ENCODE peak calls at places on chromosomes 2 and 18, in five cellular contexts. X is A549, D is dorsolateral prefrontal cortex, L is psoas muscle, J is stomach. G is an unnamed sample.

GRCh38 chr2:42932271-42933151 is 140.1 kb upstream of the HAAO start:
- DNase-seq in J (no peak), X (no peak), D (no peak), L (no peak), G (no peak)

GRCh38 chr2:226813148-226813701 is 13.6 kb upstream of the IRS1 start:
- DNase-seq in L (no peak), D (no peak), J (no peak), X (no peak), G (no peak)

GRCh38 chr2:3243804-3244203 is 133.8 kb downstream of the EIPR1 start:
- DNase-seq in X (no peak), L (no peak), D (no peak), J (no peak), G (no peak)

GRCh38 chr2:136301012-136301411 is 183.1 kb upstream of the CXCR4 start:
- DNase-seq in X (no peak), J (no peak), L (no peak), D (no peak), G (no peak)

GRCh38 chr2:154623819-154624218 is 74.7 kb upstream of the KCNJ3 start:
- DNase-seq in D (peak), X (peak), L (no peak), J (peak), G (no peak)

GRCh38 chr2:8193686-8194615 is 487.9 kb upstream of the ID2 start:
- DNase-seq in L (no peak), J (no peak), X (no peak), D (no peak), G (no peak)

GRCh38 chr2:99679518-99679917 is 189.7 kb upstream of the REV1 start:
- DNase-seq in L (no peak), D (no peak), J (no peak), X (no peak), G (no peak)

GRCh38 chr2:231640646-231641111 is 48.0 kb downstream of the TEX44 start:
- DNase-seq in L (peak), D (peak), X (peak), J (peak), G (no peak)

GRCh38 chr2:25401307-25402021 is 59.7 kb upstream of the DNMT3A start:
- DNase-seq in D (no peak), J (no peak), X (no peak), L (no peak), G (no peak)

GRCh38 chr2:101281482-101281881 is 27.0 kb downstream of the RNF149 start:
- DNase-seq in J (no peak), D (no peak), L (no peak), X (no peak), G (no peak)

GRCh38 chr2:80126596-80127189 is 177.9 kb downstream of the LRRTM1 start:
- DNase-seq in J (no peak), X (no peak), L (no peak), D (no peak), G (peak)

GRCh38 chr18:892316-892715 is 12.4 kb upstream of the ADCYAP1 start:
- DNase-seq in X (no peak), L (no peak), J (no peak), D (no peak), G (no peak)

GRCh38 chr2:23753291-23754006 is 173.5 kb downstream of the ATAD2B start:
- DNase-seq in X (no peak), J (no peak), D (no peak), L (no peak), G (no peak)

GRCh38 chr2:123453772-123454171 is 571.3 kb upstream of the CNTNAP5 start:
- DNase-seq in J (no peak), L (no peak), D (no peak), X (no peak), G (no peak)

GRCh38 chr2:181430406-181431199 is 26.6 kb upstream of the ITGA4 start:
- DNase-seq in J (no peak), D (no peak), L (no peak), X (peak), G (no peak)
- TF ChIP-seq CTCF in J (no peak), D (peak), L (peak), X (no peak), G (peak)

DNA sequence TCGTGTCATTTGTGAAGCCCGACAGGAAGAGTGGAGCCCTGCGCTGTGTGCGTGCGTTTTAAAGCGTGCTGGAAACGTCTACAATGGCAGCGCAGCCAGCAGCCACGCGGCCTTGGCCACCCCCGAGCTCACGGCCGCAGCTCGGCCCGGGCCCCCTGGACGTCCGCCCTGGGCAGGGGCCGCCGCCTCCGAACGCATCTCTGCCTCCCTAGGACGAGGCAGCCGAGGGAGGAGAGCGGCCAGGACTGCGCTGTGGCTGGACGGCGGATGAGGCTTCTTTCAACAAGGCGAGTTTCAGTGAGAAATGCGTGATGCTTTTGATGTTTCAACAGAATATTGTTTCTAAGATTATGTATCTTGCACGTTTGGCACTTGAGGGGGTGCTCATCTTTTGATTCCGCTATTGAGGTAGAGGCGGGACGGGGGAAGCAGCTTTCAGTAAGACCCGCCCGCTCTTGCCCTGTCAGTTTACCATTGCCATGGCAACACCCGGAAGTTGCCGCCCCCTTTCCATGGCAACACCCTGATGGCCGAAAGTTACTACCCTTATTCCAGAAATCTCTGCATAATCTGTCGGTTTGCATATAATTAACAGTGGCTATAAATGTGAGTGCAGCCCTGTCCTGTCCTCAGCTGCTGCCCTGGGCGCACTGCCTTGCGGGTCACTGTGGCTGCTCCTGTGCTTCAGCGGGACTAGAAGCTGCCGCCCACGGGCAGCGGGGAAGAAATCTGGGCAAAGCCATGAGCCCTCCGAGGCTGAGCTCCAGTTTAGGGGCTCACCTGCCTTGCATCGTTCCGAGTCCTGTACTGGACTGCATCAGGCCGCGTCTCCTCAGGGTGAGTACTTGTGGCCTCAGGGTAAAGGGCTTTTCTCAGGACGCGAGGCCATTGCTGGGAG is 38.6 kb downstream of the ADNP2 start:
- DNase-seq in J (peak), D (peak), L (peak), X (peak), G (peak)
- H3K4me3 ChIP-seq in J (peak), D (peak), L (peak), X (peak), G (peak)

DNA sequence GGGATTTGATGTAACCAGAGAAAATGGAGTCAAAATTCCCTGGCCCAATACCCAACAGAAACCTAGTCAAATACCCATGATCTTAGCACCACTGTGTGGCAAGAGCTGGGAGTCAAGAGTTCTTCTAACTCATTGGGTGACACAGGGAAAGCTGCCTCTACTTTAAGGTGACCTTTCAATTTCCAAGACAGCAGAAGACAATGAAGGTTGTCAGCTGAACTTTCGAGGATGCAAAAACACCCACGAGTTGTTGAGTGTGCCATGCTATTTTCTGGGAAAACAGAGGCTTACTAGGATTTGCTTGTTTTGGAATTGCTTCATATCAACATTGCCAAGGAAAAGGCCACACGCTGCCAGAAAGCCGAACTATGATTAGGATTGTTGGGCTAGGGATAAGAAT is 61.6 kb upstream of the CYRIA start:
- DNase-seq in D (no peak), X (no peak), L (no peak), J (peak), G (no peak)
- TF ChIP-seq CTCF in D (peak), X (no peak), L (peak), J (no peak), G (no peak)

DNA sequence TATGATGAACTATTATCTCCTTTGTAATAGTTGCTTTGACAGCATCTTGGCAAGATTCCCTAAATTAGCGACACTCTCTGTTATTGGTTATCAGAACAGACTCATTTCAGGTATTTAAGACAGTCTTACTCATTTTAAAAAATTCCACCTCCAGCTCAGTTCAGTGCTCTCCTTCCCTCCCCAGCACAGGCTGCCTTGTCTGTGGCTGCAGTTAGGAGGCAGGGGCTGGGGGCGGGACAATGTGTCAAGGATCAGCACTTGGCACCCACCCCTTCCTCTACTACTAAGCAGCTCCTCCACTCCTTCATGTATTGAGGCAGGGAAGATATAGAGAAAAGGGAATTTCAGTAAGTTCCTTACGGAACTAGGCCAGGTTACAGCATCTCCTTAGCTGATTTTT is 85.0 kb downstream of the VSNL1 start:
- DNase-seq in X (no peak), J (no peak), D (no peak), L (no peak), G (no peak)
- H3K4me3 ChIP-seq in X (no peak), J (no peak), D (no peak), L (no peak), G (no peak)

GRCh38 chr18:3581890-3582289 is 131.9 kb downstream of the TGIF1 start:
- DNase-seq in J (no peak), D (no peak), L (no peak), X (no peak), G (no peak)
- TF ChIP-seq CTCF in J (no peak), D (no peak), L (no peak), X (no peak), G (no peak)

GRCh38 chr2:191691898-191692297 is 14.0 kb downstream of the NABP1 start:
- DNase-seq in D (no peak), L (no peak), J (no peak), X (no peak), G (no peak)

GRCh38 chr2:191692502-191693115 is 14.7 kb downstream of the NABP1 start:
- DNase-seq in J (no peak), D (no peak), L (no peak), X (no peak), G (no peak)

GRCh38 chr2:191693151-191693550 is 15.2 kb downstream of the NABP1 start:
- DNase-seq in D (no peak), J (no peak), L (no peak), X (no peak), G (no peak)

GRCh38 chr2:191690327-191690726 is 12.4 kb downstream of the NABP1 start:
- DNase-seq in D (no peak), L (no peak), X (no peak), J (no peak), G (no peak)

DNA sequence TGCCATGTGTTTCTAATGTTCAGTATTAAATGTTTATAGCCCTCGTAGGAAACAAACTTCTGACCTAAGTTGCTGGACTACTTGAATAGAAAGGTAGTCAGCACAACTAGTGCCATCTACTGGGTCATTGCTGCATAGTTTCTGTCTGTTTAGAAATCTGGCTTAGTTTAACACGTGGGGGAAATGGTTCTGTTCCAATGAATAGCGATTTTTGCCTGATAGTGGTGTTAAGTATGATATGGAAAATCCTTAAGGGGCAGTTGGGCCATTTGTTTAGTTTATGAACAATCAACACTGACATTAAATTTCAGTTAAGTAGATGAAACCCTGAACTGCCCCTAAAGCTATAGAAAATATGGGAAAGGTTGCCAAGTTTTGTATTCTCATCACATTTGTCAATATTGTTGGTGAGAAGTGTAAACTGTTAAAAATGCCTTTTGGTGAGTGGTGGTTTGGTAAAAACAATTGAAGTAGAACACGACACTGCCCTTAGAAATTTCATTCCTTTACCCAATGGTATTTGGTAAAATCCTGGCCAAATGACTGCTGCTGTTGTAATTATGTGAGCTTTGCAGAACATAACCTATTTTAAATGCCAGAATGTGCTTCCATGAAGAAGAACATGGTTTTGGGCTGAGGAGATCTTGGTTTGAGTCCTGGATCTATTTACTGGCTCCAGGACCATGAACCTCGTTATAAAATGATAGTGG is 13.2 kb downstream of the NABP1 start:
- DNase-seq in L (no peak), X (peak), J (peak), D (no peak), G (peak)
- H3K4me3 ChIP-seq in L (no peak), X (no peak), J (no peak), D (no peak), G (no peak)

GRCh38 chr2:52810460-52810859 is 957.1 kb upstream of the CHAC2 start:
- DNase-seq in D (no peak), J (no peak), L (no peak), X (peak), G (no peak)
- TF ChIP-seq CTCF in D (no peak), J (no peak), L (peak), X (peak), G (no peak)

G was measured in AG09309.